ENCODE peak calls at places on chromosomes 5 and 9, in seven cellular contexts. B, T, D, G, O, L and A are unnamed samples.

GRCh38 chr5:126093718-126094117 is 329.5 kb upstream of the GRAMD2B start:
- DNase-seq in B (no peak), T (no peak), D (no peak), G (no peak), O (no peak), L (no peak), A (no peak)

GRCh38 chr9:124697326-124698200 is 73.5 kb downstream of the NR6A1 start:
- DNase-seq in B (peak; percentile 41), T (no peak), D (no peak), G (no peak), O (peak; percentile 61), L (no peak), A (peak; percentile 44)

GRCh38 chr5:80122599-80122998 is 87.5 kb downstream of the THBS4 start:
- DNase-seq in B (no peak), T (no peak), D (no peak), G (no peak), O (no peak), L (no peak), A (no peak)

GRCh38 chr9:71254592-71255277 is 133.3 kb upstream of the TRPM3 start:
- DNase-seq in B (no peak), T (no peak), D (peak; percentile 32), G (no peak), O (no peak), L (no peak), A (no peak)

GRCh38 chr9:124264812-124265211 is 7.1 kb downstream of the NEK6 start:
- DNase-seq in B (peak; percentile 71), T (peak; percentile 98), D (no peak), G (no peak), O (peak; percentile 62), L (no peak), A (no peak)

GRCh38 chr9:69143291-69143690 is 30.8 kb upstream of the TJP2 start:
- DNase-seq in B (no peak), T (no peak), D (no peak), G (no peak), O (no peak), L (no peak), A (peak; percentile 88)

GRCh38 chr5:143514915-143515314 is 111.4 kb upstream of the NR3C1 start:
- DNase-seq in B (peak; percentile 55), T (no peak), D (no peak), G (no peak), O (peak; percentile 74), L (no peak), A (no peak)

GRCh38 chr9:129141066-129142041 is 30.1 kb downstream of the PTPA start:
- DNase-seq in B (peak; percentile 95), T (peak; percentile 79), D (no peak), G (peak; percentile 34), O (peak; percentile 97), L (no peak), A (peak; percentile 91)

GRCh38 chr9:128203842-128204551 is 818 bp downstream of the DNM1 start:
- DNase-seq in B (peak; percentile 26), T (no peak), D (no peak), G (peak; percentile 80), O (peak; percentile 47), L (no peak), A (peak; percentile 21)

GRCh38 chr5:123511648-123512605 is at the start of gene CSNK1G3:
- DNase-seq in B (peak; percentile 98), T (peak; percentile 97), D (peak; percentile 93), G (peak; percentile 97), O (peak; percentile 97), L (peak; percentile 87), A (peak; percentile 99)

DNA sequence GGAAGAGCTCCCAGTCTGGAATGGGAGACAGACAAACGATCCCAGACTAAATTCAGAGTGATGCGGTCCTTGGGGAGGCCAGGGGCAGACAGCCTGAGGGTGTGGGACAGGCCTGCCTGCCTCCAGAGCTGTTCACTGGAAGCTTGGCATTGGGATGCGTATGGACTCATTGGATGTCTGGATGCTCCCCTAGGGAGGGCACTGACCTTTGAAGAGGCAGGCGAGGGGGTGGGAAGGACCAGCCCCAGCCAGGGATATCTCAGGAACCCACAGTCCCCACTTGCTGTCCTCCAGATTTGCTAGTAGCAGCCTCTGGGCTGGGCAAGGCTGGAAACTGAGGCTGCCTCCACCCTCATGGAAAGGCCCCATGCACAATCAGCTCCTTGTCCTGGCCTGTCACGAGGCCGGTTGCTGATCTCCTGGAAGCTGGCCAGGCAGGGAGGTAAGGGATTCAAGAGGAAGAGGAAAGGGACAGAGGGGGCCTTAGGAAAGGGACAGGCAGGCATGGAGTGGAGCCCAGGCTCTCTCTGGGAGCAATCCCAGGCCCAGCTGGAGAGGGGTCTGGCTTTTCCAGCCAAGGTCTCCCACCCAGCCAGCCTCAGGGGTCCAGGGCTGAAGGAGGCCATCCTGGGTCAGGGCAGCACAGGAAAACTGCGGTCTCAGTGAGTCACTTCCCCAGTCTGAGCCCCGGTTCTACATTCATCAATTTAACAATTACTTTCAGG is 69.1 kb upstream of the GGTA1 start:
- DNase-seq in B (no peak), T (no peak), D (no peak), G (no peak), O (peak; percentile 24), L (no peak), A (peak; percentile 61)
- H3K4me3 ChIP-seq in B (no peak overlapping the region), T (no peak overlapping the region), D (no peak overlapping the region), G (no peak overlapping the region), O (no peak overlapping the region), L (no peak overlapping the region), A (no peak overlapping the region)

DNA sequence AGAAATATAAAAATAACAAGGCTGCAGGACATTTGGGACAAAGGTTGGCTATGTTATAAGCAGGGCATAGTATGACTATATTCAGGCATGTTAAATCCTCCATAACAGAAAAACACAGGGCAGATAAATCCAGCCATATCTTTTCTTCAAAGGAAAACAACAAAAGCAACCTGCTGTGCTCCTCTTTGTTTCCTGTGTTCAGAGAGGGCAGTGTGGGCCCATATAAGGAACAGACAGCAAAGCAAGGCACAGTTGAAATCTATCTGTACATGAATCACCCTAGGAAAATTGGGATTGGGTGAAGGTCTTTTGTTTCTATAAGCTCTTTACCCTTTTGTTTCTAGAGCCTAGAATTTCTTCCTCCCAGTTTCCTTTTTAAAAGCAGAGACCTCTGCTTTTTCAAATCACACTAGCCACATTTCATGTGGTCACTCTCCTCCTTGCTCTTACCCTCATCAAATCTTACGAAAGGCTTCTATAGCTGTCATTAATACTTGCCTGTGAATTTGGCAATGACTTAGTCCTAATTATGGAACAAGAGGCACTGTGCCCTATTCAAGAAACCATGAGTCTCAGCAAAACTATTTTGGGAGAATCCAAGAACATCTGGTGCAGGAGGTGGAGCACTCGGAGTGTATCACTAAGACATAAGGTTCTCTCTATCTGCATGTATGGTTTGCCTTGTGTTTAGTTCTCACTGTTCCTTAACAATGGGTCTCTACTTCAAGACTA is 1.8 kb downstream of the GZMA start:
- DNase-seq in B (no peak), T (no peak), D (no peak), G (peak; percentile 57), O (no peak), L (no peak), A (no peak)
- H3K9ac ChIP-seq in B (no peak overlapping the region), T (no peak overlapping the region), D (no peak overlapping the region), G (no peak overlapping the region), O (no peak overlapping the region), L (no peak overlapping the region), A (no peak overlapping the region)

GRCh38 chr5:133250527-133250926 is 198.7 kb downstream of the HSPA4 start:
- DNase-seq in B (no peak), T (no peak), D (no peak), G (no peak), O (no peak), L (no peak), A (no peak)
- H3K4me2 ChIP-seq in B (no peak overlapping the region), T (no peak overlapping the region), D (no peak overlapping the region), G (no peak overlapping the region), O (no peak overlapping the region), L (no peak overlapping the region), A (no peak overlapping the region)

GRCh38 chr5:88889165-88890069 is 6.4 kb upstream of the MEF2C start:
- DNase-seq in B (peak; percentile 59), T (peak; percentile 84), D (no peak), G (peak; percentile 66), O (peak; percentile 13), L (no peak), A (peak; percentile 66)
- H3K4me3 ChIP-seq in B (peak overlapping the region; percentile 72), T (peak overlapping the region; percentile 80), D (no peak overlapping the region), G (peak overlapping the region; percentile 57), O (peak overlapping the region; percentile 56), L (peak overlapping the region; percentile 76), A (peak overlapping the region; percentile 64)

DNA sequence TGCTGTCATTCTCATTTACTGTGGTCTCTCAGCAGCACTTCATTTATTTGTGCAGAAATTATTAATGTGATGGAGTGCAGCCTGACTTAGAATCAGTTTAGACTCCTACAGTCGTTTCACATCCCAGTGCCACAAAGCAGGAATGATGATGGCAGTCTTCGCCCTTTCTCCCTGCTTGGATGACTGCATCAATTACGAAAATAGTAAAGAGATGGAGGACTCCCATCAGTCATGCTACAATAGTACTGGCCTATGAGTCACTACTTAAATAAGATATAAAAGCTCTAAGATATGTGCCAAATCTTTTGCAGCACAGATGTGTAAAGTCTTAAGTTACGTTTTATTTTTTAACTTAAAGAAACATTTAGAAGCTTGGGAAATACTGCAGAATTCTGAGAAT is 263.9 kb downstream of the CHSY3 start:
- DNase-seq in B (peak; percentile 71), T (no peak), D (no peak), G (no peak), O (no peak), L (no peak), A (no peak)
- H3K9ac ChIP-seq in B (no peak overlapping the region), T (no peak overlapping the region), D (no peak overlapping the region), G (no peak overlapping the region), O (no peak overlapping the region), L (no peak overlapping the region), A (no peak overlapping the region)

DNA sequence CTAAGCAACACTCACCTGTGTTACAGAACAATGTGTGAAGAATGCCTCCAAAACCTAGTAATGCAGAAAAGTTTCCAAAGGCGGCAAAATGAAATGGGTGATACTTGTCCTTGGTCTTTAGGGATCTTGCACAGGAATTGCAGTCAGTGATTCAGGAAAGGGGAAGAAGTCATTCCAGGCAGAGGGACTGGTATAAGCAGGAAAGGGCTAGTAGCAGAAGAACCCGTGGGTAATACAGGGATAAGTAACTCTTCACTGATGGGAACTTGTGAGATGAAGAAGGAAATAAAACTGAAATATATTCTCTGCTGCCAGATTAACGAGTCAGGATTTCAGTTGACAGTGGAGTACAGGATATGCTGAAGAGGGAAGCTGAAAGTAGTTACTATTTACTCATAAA is 1.2 kb downstream of the SRFBP1 start:
- DNase-seq in B (no peak), T (no peak), D (no peak), G (no peak), O (peak; percentile 15), L (no peak), A (no peak)
- H3K4me2 ChIP-seq in B (peak overlapping the region; percentile 84), T (peak overlapping the region; percentile 88), D (peak overlapping the region; percentile 75), G (peak overlapping the region; percentile 96), O (peak overlapping the region; percentile 82), L (peak overlapping the region; percentile 74), A (peak overlapping the region; percentile 97)

DNA sequence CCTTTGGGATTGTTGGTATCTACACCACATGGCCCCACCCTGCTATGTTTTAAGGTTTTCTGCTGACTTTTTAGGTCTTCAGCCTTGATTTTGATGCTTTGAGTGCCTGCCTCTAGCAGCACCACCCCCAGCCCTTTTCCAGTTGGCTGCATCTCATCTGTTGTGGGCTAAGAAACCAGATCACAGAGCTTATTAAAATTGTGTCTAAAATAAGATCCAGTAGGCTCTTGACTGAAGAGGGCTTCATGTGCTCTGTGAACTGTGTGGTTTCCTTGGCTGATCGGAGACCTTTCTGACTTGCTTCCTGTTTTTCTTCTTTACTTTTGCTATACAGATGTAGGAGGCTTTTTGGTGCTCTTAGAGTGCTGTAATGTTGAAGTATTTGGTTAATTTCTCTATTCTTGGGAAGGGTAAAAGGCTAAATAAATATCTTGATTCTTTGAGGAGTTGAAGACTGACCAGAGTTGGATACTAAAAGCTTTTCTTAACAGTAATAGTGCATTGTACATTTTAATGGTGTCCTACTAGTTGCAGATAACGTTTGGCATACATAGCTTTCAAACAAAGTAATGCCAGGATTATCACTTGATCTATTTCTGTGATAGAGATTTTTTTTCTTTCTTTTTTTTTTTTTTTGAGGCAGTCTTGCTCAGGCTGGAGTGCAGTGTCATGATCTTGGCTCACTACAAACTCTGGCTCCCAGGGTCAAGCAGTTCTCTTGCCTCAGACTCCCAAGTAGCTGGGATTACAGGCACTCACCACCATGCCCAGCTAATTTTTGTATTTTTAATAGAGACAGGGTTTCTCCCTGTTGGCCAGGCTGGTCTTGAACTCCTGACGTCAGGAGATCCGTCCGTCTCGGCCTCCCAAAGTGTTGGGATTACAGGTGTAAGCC is 4.5 kb downstream of the UBE2D2 start:
- DNase-seq in B (no peak), T (peak; percentile 95), D (no peak), G (no peak), O (peak; percentile 34), L (no peak), A (peak; percentile 73)
- H3K4me3 ChIP-seq in B (peak overlapping the region; percentile 4), T (peak overlapping the region; percentile 46), D (no peak overlapping the region), G (no peak overlapping the region), O (no peak overlapping the region), L (no peak overlapping the region), A (no peak overlapping the region)